ENCODE peak calls at places on chromosomes 4 and X, in eight cellular contexts. Y, K, U, Q, I, C, T and F are unnamed samples.

GRCh38 chr4:38804654-38805295 is at the start of gene TLR1:
- DNase-seq in Y (peak; percentile 66), K (peak; percentile 25), U (peak; percentile 65), Q (peak; percentile 88), I (no peak), C (peak; percentile 66), T (no peak), F (no peak)

GRCh38 chrX:39301041-39301440 is 499.8 kb downstream of the MID1IP1 start:
- DNase-seq in Y (no peak), K (no peak), U (no peak), Q (no peak), I (no peak), C (no peak), T (no peak), F (no peak)

GRCh38 chrX:133593531-133593930 is 178.2 kb upstream of the GPC4 start:
- DNase-seq in Y (no peak), K (no peak), U (no peak), Q (no peak), I (no peak), C (no peak), T (no peak), F (no peak)

GRCh38 chr4:1047106-1047975 is 35.9 kb downstream of the FGFRL1 start:
- DNase-seq in Y (peak; percentile 74), K (no peak), U (no peak), Q (peak; percentile 31), I (peak; percentile 6), C (no peak), T (no peak), F (no peak)

GRCh38 chr4:3845094-3845743 is 79.0 kb downstream of the ADRA2C start:
- DNase-seq in Y (no peak), K (no peak), U (no peak), Q (no peak), I (no peak), C (no peak), T (no peak), F (no peak)

GRCh38 chr4:187276786-187277408 is 553.2 kb upstream of the FAT1 start:
- DNase-seq in Y (peak; percentile 6), K (no peak), U (no peak), Q (no peak), I (no peak), C (peak; percentile 47), T (no peak), F (no peak)

GRCh38 chr4:168421055-168421454 is 59.2 kb downstream of the DDX60L start:
- DNase-seq in Y (no peak), K (no peak), U (no peak), Q (no peak), I (no peak), C (no peak), T (no peak), F (no peak)

GRCh38 chr4:47530801-47531200 is 45.7 kb downstream of the ATP10D start:
- DNase-seq in Y (no peak), K (no peak), U (no peak), Q (no peak), I (no peak), C (peak; percentile 24), T (no peak), F (no peak)

GRCh38 chr4:31290836-31291235 is 570.7 kb downstream of the PCDH7 start:
- DNase-seq in Y (no peak), K (no peak), U (no peak), Q (no peak), I (no peak), C (no peak), T (no peak), F (no peak)

GRCh38 chr4:182575225-182575624 is 332.0 kb downstream of the TENM3 start:
- DNase-seq in Y (no peak), K (no peak), U (no peak), Q (no peak), I (no peak), C (no peak), T (no peak), F (no peak)

GRCh38 chrX:103197721-103198306 is 17.1 kb upstream of the BEX4 start:
- DNase-seq in Y (peak; percentile 1), K (no peak), U (no peak), Q (no peak), I (no peak), C (peak; percentile 63), T (no peak), F (no peak)

GRCh38 chr4:150717952-150718351 is 136.0 kb downstream of the MAB21L2 start:
- DNase-seq in Y (no peak), K (no peak), U (no peak), Q (no peak), I (no peak), C (no peak), T (no peak), F (no peak)

GRCh38 chr4:153595894-153596601 is 88.0 kb upstream of the TLR2 start:
- DNase-seq in Y (no peak), K (no peak), U (no peak), Q (no peak), I (no peak), C (no peak), T (no peak), F (no peak)